ENCODE peak calls at places on chromosomes 4 and X, in ten cellular contexts. L is lower lobe of right lung, C is astrocyte of the spinal cord, N is cardiac fibroblast, U is pancreas, E is tibial nerve, S is astrocyte, H is colonic mucosa, A is GM23338, X is transverse colon. M is an unnamed sample.

GRCh38 chrX:117919755-117920154 is 196.9 kb downstream of the KLHL13 start:
- DNase-seq in H (no peak), L (no peak), S (no peak), E (no peak), U (no peak), X (no peak), N (no peak), A (no peak), C (no peak), M (no peak)

GRCh38 chr4:159191989-159192388 is 89.1 kb downstream of the RAPGEF2 start:
- DNase-seq in C (peak), L (no peak), U (no peak), N (peak), H (no peak), E (no peak), X (no peak), A (peak), S (peak), M (peak)

GRCh38 chrX:132263127-132263526 is 43.9 kb upstream of the RAP2C start:
- DNase-seq in E (no peak), N (no peak), C (no peak), S (no peak), A (no peak), L (no peak), U (no peak), H (no peak), X (no peak), M (no peak)

GRCh38 chrX:70254063-70254400 is 6.0 kb downstream of the P2RY4 start:
- DNase-seq in L (no peak), E (no peak), U (no peak), A (no peak), S (no peak), X (no peak), C (no peak), H (no peak), N (no peak), M (no peak)

GRCh38 chr4:147160908-147161513 is 215.3 kb upstream of the TTC29 start:
- DNase-seq in X (no peak), H (peak), C (peak), L (no peak), S (peak), U (no peak), N (peak), E (peak), A (peak), M (peak)

GRCh38 chr4:6372649-6373525 is 99.5 kb downstream of the PPP2R2C start:
- DNase-seq in L (no peak), A (peak), E (no peak), N (peak), S (peak), H (no peak), X (no peak), C (no peak), U (no peak), M (peak)

GRCh38 chrX:3951859-3952258 is 238.4 kb upstream of the PRKX start:
- DNase-seq in C (no peak), E (no peak), H (no peak), N (no peak), X (no peak), L (no peak), S (no peak), U (no peak), A (no peak), M (no peak)

GRCh38 chr4:150315691-150316090 is 237.4 kb downstream of the DCLK2 start:
- DNase-seq in E (no peak), A (no peak), U (no peak), X (no peak), H (no peak), S (no peak), N (no peak), C (no peak), L (no peak), M (no peak)

GRCh38 chr4:145352438-145353145 is 129.1 kb upstream of the SMAD1 start:
- DNase-seq in X (no peak), C (peak), S (peak), E (no peak), L (no peak), H (no peak), U (peak), N (no peak), A (no peak), M (no peak)

GRCh38 chrX:13742397-13743176 is 8.0 kb downstream of the OFD1 start:
- DNase-seq in A (peak), X (peak), C (no peak), E (no peak), L (no peak), H (no peak), S (no peak), N (no peak), U (no peak), M (no peak)

GRCh38 chr4:168528131-168528949 is 31.5 kb downstream of the PALLD start:
- DNase-seq in E (no peak), H (no peak), A (no peak), S (peak), L (no peak), C (peak), U (no peak), X (no peak), N (peak), M (peak)

GRCh38 chr4:103498161-103499070 is 221.4 kb downstream of the TACR3 start:
- DNase-seq in C (peak), E (no peak), X (no peak), S (peak), A (no peak), L (no peak), N (peak), U (no peak), H (no peak), M (peak)

GRCh38 chr4:44985152-44985551 is 258.8 kb upstream of the GNPDA2 start:
- DNase-seq in A (no peak), E (no peak), N (no peak), U (no peak), C (no peak), S (no peak), X (no peak), L (no peak), H (no peak), M (no peak)

GRCh38 chrX:119218198-119218597 is 17.9 kb upstream of the PGRMC1 start:
- DNase-seq in E (no peak), S (no peak), N (peak), H (no peak), A (peak), C (no peak), L (no peak), X (no peak), U (no peak), M (peak)

GRCh38 chrX:103464071-103464773 is 55.1 kb downstream of the RAB40A start:
- DNase-seq in L (no peak), N (peak), A (peak), E (peak), C (peak), H (no peak), U (no peak), S (peak), X (peak), M (peak)

GRCh38 chrX:40683245-40683644 is 35.9 kb upstream of the CXorf38 start:
- DNase-seq in N (no peak), H (no peak), L (no peak), X (no peak), E (no peak), S (peak), U (no peak), C (no peak), A (no peak), M (no peak)

GRCh38 chr4:4792516-4792915 is 66.9 kb upstream of the MSX1 start:
- DNase-seq in H (no peak), S (peak), E (no peak), X (no peak), L (no peak), N (no peak), A (no peak), U (no peak), C (peak), M (peak)

GRCh38 chr4:156775803-156776202 is 195.8 kb downstream of the PDGFC start:
- DNase-seq in H (no peak), L (no peak), E (peak), C (no peak), S (no peak), A (no peak), N (peak), U (no peak), X (no peak), M (no peak)

GRCh38 chr4:147361726-147362125 is 119.2 kb upstream of the EDNRA start:
- DNase-seq in L (no peak), C (peak), U (no peak), X (peak), N (peak), H (peak), S (peak), A (no peak), E (peak), M (peak)

GRCh38 chr4:181971973-181972372 is 271.2 kb upstream of the TENM3 start:
- DNase-seq in C (no peak), S (peak), E (no peak), U (no peak), N (peak), A (no peak), H (no peak), X (no peak), L (no peak), M (peak)

GRCh38 chr4:141599853-141600252 is 36.5 kb upstream of the IL15 start:
- DNase-seq in H (no peak), L (no peak), X (no peak), A (no peak), N (no peak), U (no peak), S (no peak), E (no peak), C (no peak), M (no peak)

GRCh38 chr4:129526812-129527211 is 430.9 kb downstream of the C4orf33 start:
- DNase-seq in C (no peak), N (peak), E (no peak), X (no peak), S (no peak), L (no peak), A (peak), H (no peak), U (no peak), M (peak)

GRCh38 chr4:40199999-40200880 is 3.4 kb downstream of the RHOH start:
- DNase-seq in S (peak), N (peak), X (peak), C (peak), E (no peak), L (no peak), A (no peak), U (no peak), H (no peak), M (no peak)

GRCh38 chr4:88681209-88681608 is 16.4 kb downstream of the NAP1L5 start:
- DNase-seq in A (no peak), X (no peak), U (no peak), H (no peak), C (no peak), S (no peak), L (no peak), E (no peak), N (no peak), M (no peak)

GRCh38 chr4:165874072-165874798 is 1.2 kb downstream of the TLL1 start:
- DNase-seq in C (peak), L (no peak), A (peak), X (no peak), U (peak), S (no peak), H (no peak), N (peak), E (no peak), M (peak)

GRCh38 chr4:7207791-7208231 is 15.5 kb downstream of the SORCS2 start:
- DNase-seq in L (no peak), C (no peak), A (no peak), E (no peak), S (peak), X (no peak), U (no peak), H (no peak), N (no peak), M (peak)

GRCh38 chr4:52861879-52862604 is at the start of gene RASL11B:
- DNase-seq in A (peak), S (peak), H (peak), N (peak), C (peak), U (peak), X (peak), L (peak), E (peak), M (peak)

GRCh38 chr4:168183717-168184571 is 91.6 kb downstream of the ANXA10 start:
- DNase-seq in A (peak), U (no peak), X (no peak), C (peak), L (no peak), E (no peak), S (peak), N (peak), H (no peak), M (peak)

GRCh38 chr4:126627255-126627654 is 1005.5 kb upstream of the INTU start:
- DNase-seq in L (no peak), S (no peak), U (no peak), X (no peak), A (peak), E (no peak), H (no peak), N (peak), C (peak), M (peak)

GRCh38 chr4:16642897-16643296 is 255.5 kb downstream of the LDB2 start:
- DNase-seq in A (no peak), S (no peak), U (no peak), L (no peak), H (no peak), X (no peak), N (peak), E (no peak), C (no peak), M (no peak)

GRCh38 chrX:43469391-43470054 is 186.6 kb upstream of the MAOA start:
- DNase-seq in S (no peak), L (no peak), E (no peak), U (no peak), A (no peak), H (no peak), X (no peak), C (no peak), N (no peak), M (no peak)

GRCh38 chr4:3179126-3179706 is 69.7 kb upstream of the MSANTD1 start:
- DNase-seq in L (no peak), C (no peak), N (no peak), U (peak), X (no peak), E (no peak), S (no peak), A (no peak), H (no peak), M (no peak)

GRCh38 chr4:24704152-24704551 is 91.2 kb upstream of the SOD3 start:
- DNase-seq in L (no peak), C (no peak), A (peak), X (no peak), U (no peak), E (no peak), H (no peak), S (no peak), N (no peak), M (no peak)
- TF ChIP-seq CTCF in L (no peak), C (no peak), A (no peak), X (no peak), U (no peak), E (no peak), H (no peak), S (no peak), N (no peak), M (no peak)

GRCh38 chrX:34656842-34657780 is at the start of gene TMEM47:
- DNase-seq in N (peak), X (peak), C (peak), E (peak), U (peak), A (peak), L (peak), H (peak), S (peak), M (peak)
- H3K4me3 ChIP-seq in N (peak), X (peak), C (peak), E (peak), U (peak), A (peak), L (peak), H (peak), S (peak), M (peak)

GRCh38 chrX:11429543-11430085 is 136.4 kb downstream of the AMELX start:
- DNase-seq in N (no peak), A (no peak), X (no peak), S (no peak), H (no peak), E (no peak), U (no peak), L (no peak), C (no peak), M (no peak)

GRCh38 chrX:11424903-11425674 is 131.9 kb downstream of the AMELX start:
- DNase-seq in A (no peak), C (no peak), X (no peak), S (no peak), L (no peak), H (no peak), N (no peak), E (no peak), U (no peak), M (no peak)

GRCh38 chrX:11430266-11430665 is 137.1 kb downstream of the AMELX start:
- DNase-seq in S (no peak), C (no peak), L (no peak), X (no peak), E (no peak), U (no peak), H (no peak), N (no peak), A (no peak), M (no peak)

GRCh38 chrX:11426712-11427081 is 133.5 kb downstream of the AMELX start:
- DNase-seq in H (no peak), U (no peak), N (no peak), A (peak), C (no peak), S (no peak), E (no peak), X (no peak), L (no peak), M (no peak)

GRCh38 chrX:11427082-11428033 is 134.1 kb downstream of the AMELX start:
- DNase-seq in U (no peak), H (peak), X (peak), S (no peak), C (no peak), A (peak), L (peak), E (peak), N (peak), M (no peak)
- TF ChIP-seq CTCF in U (no peak), H (no peak), X (no peak), S (no peak), C (peak), A (peak), L (peak), E (peak), N (peak), M (peak)

GRCh38 chr4:37991623-37992410 is 31.6 kb downstream of the PTTG2 start:
- DNase-seq in H (no peak), A (peak), U (no peak), C (no peak), X (no peak), S (no peak), N (no peak), L (no peak), E (no peak), M (no peak)
- H3K4me3 ChIP-seq in H (no peak), A (no peak), U (no peak), C (no peak), X (no peak), S (no peak), N (no peak), L (no peak), E (no peak), M (no peak)

GRCh38 chr4:184143770-184144564 is 73.7 kb downstream of the ENPP6 start:
- DNase-seq in N (no peak), H (no peak), U (no peak), X (no peak), C (no peak), L (no peak), S (no peak), A (peak), E (no peak), M (no peak)
- TF ChIP-seq CTCF in N (no peak), H (no peak), U (no peak), X (no peak), C (no peak), L (peak), S (no peak), A (peak), E (no peak), M (no peak)

DNA sequence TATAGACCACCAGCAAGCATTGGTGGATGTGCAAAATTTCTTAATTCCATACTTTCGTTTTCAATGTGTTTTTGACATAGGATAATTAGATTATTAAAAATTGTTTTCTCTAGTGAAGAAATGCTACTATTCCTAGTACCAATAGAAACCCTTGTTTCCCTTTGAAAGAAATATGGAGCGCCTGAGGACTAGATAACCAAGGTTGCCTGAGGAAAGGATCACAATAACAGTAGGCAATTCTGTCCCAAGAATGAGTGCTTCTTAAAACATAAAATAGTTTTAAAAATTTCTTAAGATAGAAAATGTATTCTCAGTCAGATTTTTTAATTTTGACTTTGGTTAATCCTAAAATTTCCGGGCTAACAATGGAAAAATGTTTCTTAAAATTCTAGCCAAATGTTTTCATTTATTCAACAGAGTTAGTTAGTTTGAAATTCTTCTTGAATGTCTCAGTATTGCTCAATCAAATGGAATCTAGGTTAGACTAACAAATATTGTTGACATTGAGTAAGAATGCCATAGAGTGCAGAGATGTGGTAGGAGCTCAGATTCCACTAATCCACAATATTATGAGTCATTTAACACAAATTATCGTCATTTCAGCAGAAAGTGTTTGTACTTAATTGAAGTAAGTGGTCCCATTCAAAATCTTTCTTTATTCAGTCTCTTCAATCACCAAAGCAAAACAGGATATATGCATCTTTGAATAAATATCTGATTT is 666.0 kb downstream of the GRID2 start:
- DNase-seq in S (peak), N (peak), H (no peak), E (no peak), X (no peak), A (no peak), U (no peak), C (peak), L (no peak), M (peak)
- H3K4me3 ChIP-seq in S (no peak), N (no peak), H (no peak), E (no peak), X (no peak), A (no peak), U (no peak), C (no peak), L (no peak), M (no peak)

GRCh38 chr4:76590847-76591281 is 155.8 kb downstream of the SHROOM3 start:
- DNase-seq in H (no peak), X (no peak), N (peak), S (peak), L (no peak), U (no peak), A (peak), E (no peak), C (peak), M (peak)

GRCh38 chr4:76591992-76592391 is 157.0 kb downstream of the SHROOM3 start:
- DNase-seq in H (no peak), E (no peak), U (no peak), N (no peak), C (no peak), X (no peak), S (no peak), L (no peak), A (no peak), M (no peak)

GRCh38 chr4:76589402-76589801 is 154.4 kb downstream of the SHROOM3 start:
- DNase-seq in H (peak), N (peak), X (peak), C (peak), U (no peak), S (peak), L (no peak), E (no peak), A (peak), M (peak)

GRCh38 chr4:76588268-76588667 is 153.2 kb downstream of the SHROOM3 start:
- DNase-seq in L (no peak), E (no peak), A (peak), U (no peak), N (no peak), S (no peak), C (no peak), H (no peak), X (no peak), M (no peak)

GRCh38 chr4:76589872-76590846 is 155.1 kb downstream of the SHROOM3 start:
- DNase-seq in E (no peak), C (peak), S (peak), L (peak), H (peak), A (peak), X (peak), N (peak), U (peak), M (peak)
- TF ChIP-seq CTCF in E (no peak), C (no peak), S (no peak), L (no peak), H (no peak), A (no peak), X (no peak), N (no peak), U (no peak), M (no peak)

M was measured in fibroblast of pulmonary artery.